ENCODE peak calls at places on chromosomes 7 and 10, in six cellular contexts. W is omental fat pad, D is lower lobe of right lung, Z is T-cell, S is Right ventricle myocardium inferior, P is natural killer cell. V is an unnamed sample.

GRCh38 chr7:140085447-140085846 is 22.7 kb upstream of the PARP12 start:
- ATAC-seq in W (no peak), D (no peak), Z (peak; percentile 20), S (no peak), P (peak; percentile 14), V (no peak)

GRCh38 chr7:97623333-97623732 is 108.6 kb upstream of the TAC1 start:
- ATAC-seq in W (no peak), D (no peak), Z (no peak), S (no peak), P (no peak), V (no peak)

GRCh38 chr7:18109762-18110161 is 82.1 kb upstream of the PRPS1L1 start:
- ATAC-seq in W (peak; percentile 37), D (no peak), Z (no peak), S (no peak), P (no peak), V (no peak)

GRCh38 chr7:42292991-42293521 is 56.0 kb upstream of the GLI3 start:
- ATAC-seq in W (no peak), D (peak; percentile 72), Z (no peak), S (no peak), P (no peak), V (no peak)

GRCh38 chr10:94205370-94205930 is 157.3 kb downstream of the NOC3L start:
- ATAC-seq in W (no peak), D (peak; percentile 9), Z (no peak), S (no peak), P (no peak), V (no peak)

GRCh38 chr7:98357751-98358161 is 43.1 kb downstream of the BAIAP2L1 start:
- ATAC-seq in W (peak; percentile 93), D (peak; percentile 59), Z (no peak), S (no peak), P (no peak), V (peak; percentile 77)

GRCh38 chr7:40232242-40232929 is 97.6 kb downstream of the SUGCT start:
- ATAC-seq in W (no peak), D (no peak), Z (no peak), S (no peak), P (no peak), V (no peak)

GRCh38 chr10:108301002-108301401 is 1136.5 kb upstream of the SORCS1 start:
- ATAC-seq in W (no peak), D (no peak), Z (no peak), S (no peak), P (no peak), V (no peak)

GRCh38 chr10:71378341-71379117 is 18.2 kb upstream of the CDH23 start:
- ATAC-seq in W (no peak), D (no peak), Z (no peak), S (no peak), P (no peak), V (no peak)

GRCh38 chr7:157983442-157984137 is 604.0 kb downstream of the PTPRN2 start:
- ATAC-seq in W (no peak), D (no peak), Z (no peak), S (no peak), P (no peak), V (no peak)